ENCODE peak calls at places on chromosomes 12 and 14, in five cellular contexts. Q is ovary, F is body of pancreas, T is Peyer's patch, W is suprapubic skin. C is an unnamed sample.

GRCh38 chr12:5715076-5715475 is 230.0 kb downstream of the ANO2 start:
- DNase-seq in Q (no peak), F (no peak), T (no peak), W (no peak), C (no peak)

GRCh38 chr12:106126441-106127288 is 12.1 kb downstream of the NUAK1 start:
- DNase-seq in Q (no peak), F (no peak), T (no peak), W (no peak), C (no peak)

GRCh38 chr12:15757553-15758255 is 31.5 kb downstream of the EPS8 start:
- DNase-seq in Q (no peak), F (no peak), T (no peak), W (no peak), C (no peak)

GRCh38 chr12:50296554-50296953 is 13.2 kb upstream of the LIMA1 start:
- DNase-seq in Q (no peak), F (no peak), T (no peak), W (no peak), C (no peak)

GRCh38 chr14:76395161-76395560 is 19.2 kb downstream of the ESRRB start:
- DNase-seq in Q (no peak), F (no peak), T (no peak), W (no peak), C (no peak)

GRCh38 chr14:37466623-37467088 is 128.4 kb downstream of the FOXA1 start:
- DNase-seq in Q (no peak), F (no peak), T (no peak), W (no peak), C (no peak)

GRCh38 chr12:66403746-66404145 is 101.5 kb downstream of the HELB start:
- DNase-seq in Q (no peak), F (peak; percentile 26), T (no peak), W (no peak), C (no peak)

GRCh38 chr14:98592611-98593170 is 679.3 kb downstream of the BCL11B start:
- DNase-seq in Q (no peak), F (no peak), T (no peak), W (no peak), C (no peak)

GRCh38 chr12:95492462-95492861 is 18.5 kb downstream of the METAP2 start:
- DNase-seq in Q (no peak), F (no peak), T (no peak), W (no peak), C (no peak)

GRCh38 chr12:132395908-132396305 is 66.5 kb upstream of the GALNT9 start:
- DNase-seq in Q (no peak), F (no peak), T (no peak), W (no peak), C (no peak)

GRCh38 chr14:73452341-73453191 is 5.8 kb downstream of the NUMB start:
- DNase-seq in Q (no peak), F (no peak), T (no peak), W (no peak), C (no peak)

GRCh38 chr12:76757694-76758093 is 6.2 kb upstream of the ZDHHC17 start:
- DNase-seq in Q (no peak), F (no peak), T (no peak), W (no peak), C (no peak)

GRCh38 chr12:91722072-91722471 is 423.6 kb downstream of the BTG1 start:
- DNase-seq in Q (no peak), F (no peak), T (no peak), W (no peak), C (no peak)

GRCh38 chr12:105214141-105214540 is 21.8 kb downstream of the APPL2 start:
- DNase-seq in Q (no peak), F (no peak), T (no peak), W (no peak), C (no peak)

GRCh38 chr12:6963741-6964446 is 6.6 kb downstream of the PHB2 start:
- DNase-seq in Q (peak; percentile 55), F (peak; percentile 73), T (peak; percentile 65), W (peak; percentile 75), C (no peak)

GRCh38 chr12:98895086-98895651 is 250.1 kb downstream of the APAF1 start:
- DNase-seq in Q (peak; percentile 68), F (no peak), T (no peak), W (no peak), C (no peak)

GRCh38 chr12:121968880-121969279 is 50.5 kb downstream of the CFAP251 start:
- DNase-seq in Q (no peak), F (no peak), T (no peak), W (no peak), C (no peak)

GRCh38 chr14:59182641-59183040 is 5.8 kb upstream of the DAAM1 start:
- DNase-seq in Q (no peak), F (no peak), T (no peak), W (no peak), C (no peak)

GRCh38 chr12:62288328-62288727 is 28.1 kb downstream of the USP15 start:
- DNase-seq in Q (no peak), F (no peak), T (no peak), W (no peak), C (no peak)

GRCh38 chr14:75430526-75430925 is 2.7 kb downstream of the JDP2 start:
- DNase-seq in Q (peak; percentile 66), F (peak; percentile 77), T (no peak), W (no peak), C (no peak)

GRCh38 chr14:38291681-38292459 is 36.0 kb upstream of the CLEC14A start:
- DNase-seq in Q (no peak), F (no peak), T (no peak), W (no peak), C (no peak)

GRCh38 chr12:26119391-26119981 is 5.4 kb downstream of the BHLHE41 start:
- DNase-seq in Q (no peak), F (peak; percentile 32), T (no peak), W (no peak), C (no peak)

DNA sequence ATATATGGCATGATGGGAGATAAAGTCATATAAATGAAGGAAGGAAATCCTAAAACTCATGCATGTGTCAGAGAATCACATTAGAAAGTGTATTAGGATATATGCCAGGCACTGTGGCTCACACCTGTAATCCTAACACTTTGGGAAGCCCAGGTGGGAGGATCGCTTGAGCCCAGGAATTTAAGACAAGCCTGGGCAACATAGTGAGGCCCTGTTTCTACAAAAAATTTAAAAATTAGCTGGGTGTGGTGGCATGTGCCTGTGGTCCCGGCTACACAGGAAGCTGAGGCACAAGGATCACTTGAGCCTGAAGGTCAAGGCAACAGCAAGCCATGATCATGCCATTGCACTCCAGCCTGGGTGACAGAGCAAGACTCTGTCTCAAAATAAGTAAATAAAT is 130.3 kb upstream of the ARID2 start:
- DNase-seq in Q (no peak), F (no peak), T (no peak), W (no peak), C (no peak)
- H3K27ac ChIP-seq in Q (no peak overlapping the region), F (no peak overlapping the region), T (no peak overlapping the region), W (no peak overlapping the region), C (no peak overlapping the region)

DNA sequence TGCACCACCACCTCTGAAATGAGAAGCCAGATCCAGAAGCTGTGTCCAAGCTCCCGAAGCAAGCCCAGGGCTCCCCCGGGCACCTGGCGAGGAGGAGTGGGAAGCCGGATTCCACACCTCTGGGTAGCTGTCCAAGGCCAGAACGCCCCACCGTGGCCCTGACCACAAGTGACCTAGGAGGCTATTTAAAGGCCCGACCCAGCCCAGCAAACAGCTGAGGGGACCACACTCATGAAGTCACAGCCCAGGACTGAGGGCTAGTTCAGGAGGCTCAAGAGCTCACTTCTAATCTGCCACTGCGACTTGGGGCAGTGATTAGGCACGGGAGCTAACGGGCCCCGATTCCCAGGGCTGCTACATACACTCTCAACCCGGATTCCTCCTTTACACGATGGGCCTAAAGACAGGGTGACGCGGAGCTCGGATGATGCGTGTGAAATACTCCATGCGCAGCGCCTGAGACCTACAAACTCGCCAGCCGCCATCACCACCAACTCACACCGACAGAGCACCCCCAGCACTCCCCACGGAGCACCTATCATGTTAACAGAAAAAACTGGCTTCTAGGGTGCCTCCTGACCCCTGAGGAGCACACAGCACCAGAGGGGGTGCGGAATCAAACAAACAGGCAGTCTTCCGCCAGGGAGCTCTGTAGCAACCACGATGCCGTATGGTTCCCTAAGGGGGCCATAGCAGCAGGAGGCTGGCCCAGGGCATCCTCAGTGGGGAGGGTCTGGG is 84.0 kb upstream of the GPR68 start:
- DNase-seq in Q (no peak), F (no peak), T (no peak), W (no peak), C (no peak)
- H3K4me1 ChIP-seq in Q (peaks cover 8% of the 10 kb centered on the region), F (peaks cover 9% of the 10 kb centered on the region), T (peaks cover 12% of the 10 kb centered on the region), W (peaks cover 32% of the 10 kb centered on the region), C (peaks cover 100% of the 10 kb centered on the region)

DNA sequence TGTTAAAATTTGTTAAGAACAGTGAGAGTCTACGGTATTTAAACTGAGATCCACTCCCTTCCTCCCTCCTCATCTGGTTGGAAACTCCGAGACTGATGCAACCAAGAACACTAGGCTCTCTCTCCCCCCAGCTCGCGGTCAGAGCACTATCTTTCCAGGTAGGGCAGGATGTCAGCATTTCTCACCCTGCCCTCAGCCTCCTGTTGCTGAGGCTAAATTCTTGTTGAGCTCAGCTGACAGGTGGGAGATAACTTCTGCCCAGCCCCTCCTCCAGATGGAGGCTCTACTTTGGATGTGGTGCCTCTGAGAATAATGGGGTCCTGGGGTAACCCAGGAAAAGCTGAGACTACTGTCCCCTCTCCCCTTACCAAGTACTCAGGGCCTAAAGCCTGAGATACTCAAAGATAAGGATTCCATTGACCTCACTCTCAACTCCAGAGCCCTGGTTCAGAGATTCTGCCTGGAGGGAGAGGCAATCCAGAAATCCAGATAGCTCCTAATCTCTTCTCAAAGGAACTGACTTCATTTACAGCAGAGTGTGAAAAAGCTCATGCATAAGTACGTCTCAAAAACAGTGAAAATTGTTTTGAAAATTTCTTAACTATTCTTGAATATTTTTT is 110.1 kb downstream of the EML5 start:
- DNase-seq in Q (no peak), F (no peak), T (no peak), W (no peak), C (no peak)
- TF ChIP-seq CTCF in Q (no peak), F (no peak), T (no peak), W (no peak), C (no peak)

GRCh38 chr12:94178054-94178453 is 29.7 kb downstream of the PLXNC1 start:
- DNase-seq in Q (no peak), F (no peak), T (no peak), W (no peak), C (no peak)
- H3K27ac ChIP-seq in Q (no peak overlapping the region), F (no peak overlapping the region), T (no peak overlapping the region), W (no peak overlapping the region), C (no peak overlapping the region)

GRCh38 chr12:27844427-27845090 is 64.5 kb upstream of the MANSC4 start:
- DNase-seq in Q (no peak), F (peak; percentile 54), T (no peak), W (no peak), C (no peak)

GRCh38 chr12:27840229-27840999 is 60.4 kb upstream of the MANSC4 start:
- DNase-seq in Q (no peak), F (no peak), T (no peak), W (no peak), C (no peak)

GRCh38 chr12:27843714-27844245 is 63.7 kb upstream of the MANSC4 start:
- DNase-seq in Q (no peak), F (no peak), T (no peak), W (no peak), C (no peak)

GRCh38 chr12:27838543-27838942 is 58.5 kb upstream of the MANSC4 start:
- DNase-seq in Q (no peak), F (no peak), T (no peak), W (no peak), C (no peak)

GRCh38 chr12:27841392-27841882 is 61.4 kb upstream of the MANSC4 start:
- DNase-seq in Q (no peak), F (no peak), T (no peak), W (no peak), C (no peak)
- H3K4me1 ChIP-seq in Q (no peaks in the 10 kb centered on the region), F (peaks cover 12% of the 10 kb centered on the region), T (no peaks in the 10 kb centered on the region), W (peaks cover 11% of the 10 kb centered on the region), C (no peaks in the 10 kb centered on the region)

C was measured in CD8-positive, alpha-beta T cell.